ENCODE peak calls at places on chromosomes 7 and 10, in four cellular contexts. K, L, B and N are unnamed samples.

GRCh38 chr7:51067757-51068156 is 248.9 kb downstream of the COBL start:
- DNase-seq in K (peak), L (peak), B (peak), N (peak)

GRCh38 chr10:50421026-50421719 is 169.9 kb upstream of the ASAH2 start:
- DNase-seq in K (peak), L (peak), B (peak), N (peak)

GRCh38 chr7:134946260-134946659 is 40.0 kb upstream of the AGBL3 start:
- DNase-seq in K (no peak), L (no peak), B (no peak), N (no peak)

GRCh38 chr7:89334785-89335184 is 539.2 kb upstream of the TEX47 start:
- DNase-seq in K (no peak), L (no peak), B (peak), N (no peak)

GRCh38 chr7:76296743-76297740 is 5.4 kb upstream of the HSPB1 start:
- DNase-seq in K (no peak), L (no peak), B (no peak), N (no peak)

GRCh38 chr7:2736411-2736914 is 48.5 kb downstream of the AMZ1 start:
- DNase-seq in K (no peak), L (no peak), B (no peak), N (peak)

GRCh38 chr10:89369142-89370105 is 8.4 kb upstream of the IFIT1B start:
- DNase-seq in K (no peak), L (no peak), B (peak), N (no peak)

GRCh38 chr10:70034252-70034651 is 18.4 kb upstream of the MACROH2A2 start:
- DNase-seq in K (no peak), L (no peak), B (no peak), N (no peak)

GRCh38 chr7:83520706-83521105 is 128.2 kb downstream of the SEMA3E start:
- DNase-seq in K (no peak), L (no peak), B (no peak), N (no peak)

GRCh38 chr10:122495406-122496340 is 34.3 kb downstream of the HTRA1 start:
- DNase-seq in K (no peak), L (no peak), B (no peak), N (peak)

GRCh38 chr7:149776305-149776704 is 2.9 kb upstream of the ZNF467 start:
- DNase-seq in K (no peak), L (no peak), B (peak), N (no peak)

GRCh38 chr7:151315038-151315655 is 26.5 kb upstream of the NUB1 start:
- DNase-seq in K (peak), L (peak), B (peak), N (peak)

GRCh38 chr7:1361756-1362125 is 97.5 kb downstream of the MICALL2 start:
- DNase-seq in K (no peak), L (no peak), B (peak), N (no peak)

GRCh38 chr10:132942101-132942739 is at the start of gene CFAP46:
- DNase-seq in K (peak), L (no peak), B (peak), N (peak)

GRCh38 chr7:3760696-3761095 is 459.6 kb downstream of the SDK1 start:
- DNase-seq in K (no peak), L (no peak), B (no peak), N (no peak)

GRCh38 chr7:26705567-26705966 is 158.8 kb downstream of the SKAP2 start:
- DNase-seq in K (no peak), L (no peak), B (peak), N (no peak)

GRCh38 chr7:40544277-40544723 is 409.5 kb downstream of the SUGCT start:
- DNase-seq in K (no peak), L (no peak), B (no peak), N (no peak)

GRCh38 chr10:1882168-1882567 is 144.8 kb upstream of the ADARB2 start:
- DNase-seq in K (no peak), L (no peak), B (no peak), N (no peak)

GRCh38 chr10:22010973-22011408 is 7.5 kb upstream of the DNAJC1 start:
- DNase-seq in K (no peak), L (no peak), B (no peak), N (no peak)

GRCh38 chr7:52355059-52355458 is 680.4 kb upstream of the POM121L12 start:
- DNase-seq in K (peak), L (no peak), B (no peak), N (peak)

GRCh38 chr10:116809528-116810500 is 39.5 kb upstream of the ENO4 start:
- DNase-seq in K (peak), L (peak), B (peak), N (peak)

GRCh38 chr10:3783313-3783689 is 1.7 kb downstream of the KLF6 start:
- DNase-seq in K (peak), L (no peak), B (peak), N (peak)

GRCh38 chr10:93245772-93246171 is 172.1 kb downstream of the CYP26A1 start:
- DNase-seq in K (no peak), L (no peak), B (no peak), N (no peak)

GRCh38 chr10:98253499-98253898 is 14.5 kb downstream of the LOXL4 start:
- DNase-seq in K (no peak), L (no peak), B (no peak), N (no peak)

GRCh38 chr7:6359742-6360141 is 87.3 kb upstream of the CYTH3 start:
- DNase-seq in K (no peak), L (no peak), B (no peak), N (no peak)

GRCh38 chr10:132607961-132608495 is 70.4 kb downstream of the INPP5A start:
- DNase-seq in K (no peak), L (no peak), B (peak), N (peak)

GRCh38 chr10:133532871-133533270 is 5.7 kb downstream of the CYP2E1 start:
- DNase-seq in K (no peak), L (no peak), B (no peak), N (no peak)

GRCh38 chr10:89207181-89207800 is at the start of gene CH25H:
- DNase-seq in K (no peak), L (no peak), B (peak), N (peak)

GRCh38 chr10:86113501-86113900 is 253.1 kb downstream of the GRID1 start:
- DNase-seq in K (no peak), L (no peak), B (no peak), N (no peak)

GRCh38 chr10:93993782-93994668 is at the start of gene PLCE1:
- DNase-seq in K (peak), L (peak), B (peak), N (peak)

GRCh38 chr7:46654546-46655443 is 733.7 kb upstream of the IGFBP3 start:
- DNase-seq in K (no peak), L (no peak), B (no peak), N (no peak)

DNA sequence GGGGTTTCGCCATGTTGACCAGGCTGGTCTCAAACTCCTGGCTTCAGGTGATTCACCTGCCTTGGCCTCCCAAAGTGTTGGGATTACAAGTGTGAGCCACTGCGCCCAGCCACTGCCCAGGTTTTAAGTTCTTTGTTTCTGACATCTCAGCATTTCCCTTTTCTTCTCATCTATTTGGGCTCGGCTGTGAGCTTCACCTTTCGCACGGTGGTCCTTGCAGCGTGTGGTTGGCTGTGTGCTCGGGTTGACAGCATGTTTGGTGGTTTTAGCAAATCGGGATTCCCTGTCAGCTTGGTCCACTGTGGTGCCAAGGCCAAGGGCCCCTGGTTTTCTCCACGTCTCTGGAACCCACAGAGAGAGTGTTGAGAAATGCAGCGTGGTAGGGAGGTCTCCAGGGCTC is 138.8 kb downstream of the DNAJB6 start:
- DNase-seq in K (no peak), L (no peak), B (no peak), N (no peak)
- TF ChIP-seq TEAD4 in K (no peak), L (no peak), B (no peak), N (no peak)

DNA sequence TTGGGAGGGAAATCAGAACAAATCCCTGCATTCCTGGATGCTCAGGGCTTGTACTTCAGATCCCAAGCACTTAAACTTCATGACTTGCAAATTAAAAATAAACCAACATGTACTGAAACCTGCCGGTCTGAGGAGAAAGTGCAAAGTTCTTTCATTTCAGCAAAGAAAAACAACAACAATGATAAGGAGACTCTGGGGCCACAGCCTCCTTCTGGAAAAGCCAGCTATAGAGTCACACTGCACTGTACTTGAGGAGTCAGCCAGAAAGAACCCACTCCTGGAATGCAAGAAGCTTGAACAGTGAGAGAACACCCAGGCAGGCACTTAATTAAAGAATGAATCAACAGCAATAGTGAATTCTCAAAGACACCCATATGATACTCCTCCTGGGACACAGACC is 49.7 kb upstream of the TM9SF3 start:
- DNase-seq in K (no peak), L (no peak), B (no peak), N (no peak)
- TF ChIP-seq TEAD4 in K (no peak), L (no peak), B (no peak), N (no peak)

DNA sequence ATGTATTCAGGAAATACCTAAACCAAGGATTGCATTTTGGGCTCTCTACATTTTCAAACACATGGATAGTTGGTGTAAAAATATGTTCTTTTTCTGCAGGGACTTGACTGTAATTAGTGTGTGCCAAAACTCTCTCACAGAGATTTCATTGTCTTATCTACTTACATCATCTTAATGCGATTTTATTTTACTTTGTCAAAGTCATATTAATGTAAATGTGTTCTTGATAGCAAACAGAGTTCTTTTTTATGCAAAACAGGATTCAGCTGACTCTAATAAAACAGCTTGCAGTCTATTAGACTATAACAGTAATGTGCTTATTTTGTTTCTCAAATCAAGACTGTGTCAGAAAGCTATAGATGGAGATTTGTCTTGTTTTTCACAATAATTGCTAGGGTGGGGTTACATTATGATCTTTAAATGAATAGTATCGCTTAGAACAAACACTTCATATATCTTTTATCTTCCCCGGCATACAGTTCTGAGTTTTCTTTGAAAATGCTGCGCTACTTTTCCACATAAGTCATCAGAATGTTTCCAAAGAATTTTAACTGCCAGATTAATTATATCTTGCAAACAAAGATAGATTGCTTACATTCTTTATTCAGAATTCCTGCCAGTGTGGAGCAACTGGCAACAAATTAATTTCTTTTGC is 65.1 kb upstream of the ARID5B start:
- DNase-seq in K (no peak), L (no peak), B (no peak), N (no peak)
- TF ChIP-seq TEAD4 in K (no peak), L (no peak), B (no peak), N (no peak)

GRCh38 chr7:99224263-99224947 is 16.5 kb upstream of the KPNA7 start:
- DNase-seq in K (no peak), L (peak), B (no peak), N (no peak)
- TF ChIP-seq TEAD4 in K (no peak), L (peak), B (no peak), N (no peak)

GRCh38 chr7:158277219-158278141 is 310.1 kb downstream of the PTPRN2 start:
- DNase-seq in K (no peak), L (no peak), B (no peak), N (peak)
- TF ChIP-seq TEAD4 in K (no peak), L (no peak), B (no peak), N (no peak)

GRCh38 chr7:138338361-138338760 is 121.7 kb upstream of the TRIM24 start:
- DNase-seq in K (no peak), L (no peak), B (peak), N (no peak)
- TF ChIP-seq TEAD4 in K (no peak), L (no peak), B (no peak), N (no peak)

DNA sequence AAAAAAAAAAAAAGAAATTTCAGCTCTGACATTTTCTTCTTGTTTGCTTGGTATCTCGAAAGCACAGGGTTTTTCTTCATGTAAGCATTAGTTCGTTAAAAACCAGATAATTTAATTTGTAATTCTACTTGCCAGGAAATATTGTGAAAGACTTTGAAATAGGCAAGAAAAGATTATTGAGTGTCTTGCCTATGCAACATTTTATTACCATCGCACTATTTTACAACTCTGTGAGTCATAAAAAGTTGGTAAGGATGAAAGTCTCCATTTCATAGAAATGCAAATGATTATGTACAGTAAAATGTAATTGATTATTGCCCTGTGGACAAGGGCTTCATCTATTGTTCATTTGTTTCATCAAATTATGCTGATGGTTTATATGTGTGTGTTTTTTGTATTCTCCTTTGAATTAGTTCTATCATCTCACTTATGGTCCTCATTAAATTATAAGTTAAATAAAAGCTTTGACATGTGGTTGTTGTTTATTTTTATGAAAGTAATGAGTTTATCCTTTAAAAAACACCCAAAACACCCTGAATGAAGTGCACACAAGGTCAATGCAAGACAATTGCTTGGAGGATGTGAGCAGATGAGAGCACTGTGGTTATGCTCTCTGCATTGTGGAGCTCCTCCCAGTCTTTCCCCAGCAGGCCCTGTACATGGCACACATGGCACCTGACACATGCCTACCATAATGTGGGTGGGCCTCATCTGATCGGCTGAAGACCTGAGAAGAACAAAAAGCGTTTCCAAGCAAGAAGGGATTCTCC is 230.8 kb downstream of the CXCL12 start:
- DNase-seq in K (no peak), L (no peak), B (no peak), N (no peak)
- TF ChIP-seq TEAD4 in K (no peak), L (no peak), B (no peak), N (no peak)

GRCh38 chr10:84826704-84827103 is 498.3 kb downstream of the CCSER2 start:
- DNase-seq in K (no peak), L (no peak), B (peak), N (no peak)

GRCh38 chr10:84824525-84824924 is 496.1 kb downstream of the CCSER2 start:
- DNase-seq in K (no peak), L (no peak), B (no peak), N (no peak)

GRCh38 chr10:84829121-84829520 is 500.7 kb downstream of the CCSER2 start:
- DNase-seq in K (no peak), L (no peak), B (no peak), N (no peak)

GRCh38 chr10:84822926-84823325 is 494.5 kb downstream of the CCSER2 start:
- DNase-seq in K (no peak), L (no peak), B (no peak), N (no peak)

GRCh38 chr10:84825330-84825729 is 496.9 kb downstream of the CCSER2 start:
- DNase-seq in K (no peak), L (no peak), B (peak), N (no peak)
- TF ChIP-seq TEAD4 in K (no peak), L (no peak), B (no peak), N (no peak)